ENCODE peak calls at places on chromosomes 7 and 10, in seven cellular contexts. S is testis, I is GM12878, Y is right lobe of liver, M is spleen, Z is suprapubic skin, B is stomach. X is an unnamed sample.
A peak's percentile ranks its signal among the peaks of the same experiment; 100 is the strongest.

GRCh38 chr10:1155791-1156615 is 99.8 kb downstream of the WDR37 start:
- DNase-seq in M (no peak), Z (no peak), B (peak; percentile 15), I (no peak), S (peak; percentile 4), Y (no peak), X (no peak)

GRCh38 chr10:114575417-114576131 is 82.5 kb downstream of the ABLIM1 start:
- DNase-seq in S (no peak), B (no peak), I (no peak), Z (no peak), Y (peak; percentile 61), M (no peak), X (no peak)

GRCh38 chr7:31933481-31933880 is 136.7 kb downstream of the PDE1C start:
- DNase-seq in M (no peak), B (no peak), I (no peak), Z (no peak), Y (no peak), S (no peak), X (no peak)

GRCh38 chr10:32905466-32905865 is 52.6 kb downstream of the ITGB1 start:
- DNase-seq in B (no peak), M (no peak), S (no peak), Y (no peak), Z (no peak), I (no peak), X (no peak)

GRCh38 chr7:99418260-99418659 is 9.5 kb downstream of the BUD31 start:
- DNase-seq in M (no peak), I (no peak), Z (no peak), B (no peak), Y (no peak), S (no peak), X (no peak)

GRCh38 chr7:55066479-55066878 is 47.7 kb downstream of the EGFR start:
- DNase-seq in I (no peak), Y (no peak), S (no peak), Z (peak; percentile 64), M (no peak), B (no peak), X (no peak)

GRCh38 chr10:1109795-1110673 is 53.8 kb downstream of the WDR37 start:
- DNase-seq in Z (no peak), M (peak; percentile 87), B (peak; percentile 49), Y (no peak), I (peak; percentile 53), S (peak; percentile 65), X (peak; percentile 43)

GRCh38 chr7:151849008-151849878 is 27.7 kb downstream of the PRKAG2 start:
- DNase-seq in B (no peak), M (no peak), Z (no peak), S (no peak), I (no peak), Y (peak; percentile 45), X (no peak)

GRCh38 chr7:12731214-12731656 is 43.8 kb downstream of the ARL4A start:
- DNase-seq in M (no peak), Y (no peak), B (no peak), Z (no peak), I (no peak), S (no peak), X (no peak)

GRCh38 chr10:17665742-17666141 is 21.8 kb downstream of the STAM start:
- DNase-seq in M (no peak), I (no peak), Z (no peak), B (no peak), Y (no peak), S (no peak), X (peak; percentile 18)

GRCh38 chr10:86944031-86944419 is 13.4 kb downstream of the MMRN2 start:
- DNase-seq in M (no peak), I (no peak), Y (no peak), B (no peak), S (no peak), Z (no peak), X (no peak)

GRCh38 chr7:134903073-134903790 is 83.1 kb upstream of the AGBL3 start:
- DNase-seq in Z (no peak), B (no peak), S (no peak), Y (no peak), M (no peak), I (no peak), X (no peak)

GRCh38 chr10:103637855-103638561 is 144.5 kb downstream of the NEURL1 start:
- DNase-seq in I (no peak), M (no peak), S (peak; percentile 83), Y (no peak), Z (no peak), B (peak; percentile 61), X (peak; percentile 83)

GRCh38 chr7:56092789-56093531 is at the start of gene PHKG1:
- DNase-seq in Z (peak; percentile 86), Y (peak; percentile 87), I (no peak), S (peak; percentile 79), M (peak; percentile 80), B (peak; percentile 84), X (peak; percentile 89)

GRCh38 chr10:125038637-125039036 is 96.7 kb downstream of the ZRANB1 start:
- DNase-seq in Y (peak; percentile 62), M (no peak), Z (no peak), S (peak; percentile 68), I (no peak), B (peak; percentile 81), X (peak; percentile 80)

GRCh38 chr7:142957723-142958122 is 4.4 kb downstream of the KEL start:
- DNase-seq in Z (no peak), I (no peak), Y (no peak), M (no peak), S (no peak), B (no peak), X (no peak)

GRCh38 chr10:89929282-89930026 is 228.1 kb downstream of the KIF20B start:
- DNase-seq in B (no peak), S (no peak), I (peak; percentile 44), Z (no peak), M (no peak), Y (no peak), X (no peak)

GRCh38 chr7:99249985-99250575 is 22.6 kb upstream of the MYH16 start:
- DNase-seq in Y (no peak), S (no peak), I (no peak), M (no peak), Z (no peak), B (no peak), X (no peak)

GRCh38 chr10:112585052-112585451 is 138.0 kb downstream of the VTI1A start:
- DNase-seq in B (peak; percentile 29), Y (no peak), M (no peak), I (no peak), Z (no peak), S (no peak), X (no peak)

GRCh38 chr7:150307129-150307528 is 16.0 kb upstream of the LRRC61 start:
- DNase-seq in Y (no peak), S (no peak), M (no peak), B (no peak), Z (no peak), I (no peak), X (no peak)

GRCh38 chr10:52879181-52879607 is 106.6 kb upstream of the MBL2 start:
- DNase-seq in Z (no peak), B (no peak), Y (no peak), S (no peak), I (no peak), M (no peak), X (no peak)

GRCh38 chr7:27172823-27173411 is 1.2 kb downstream of the HOXA10 start:
- DNase-seq in I (no peak), B (peak; percentile 20), M (peak; percentile 76), S (no peak), Z (peak; percentile 85), Y (peak; percentile 53), X (no peak)
- H3K27me3 ChIP-seq in I (peaks cover 29% of the 10 kb centered on the region), B (peaks cover 57% of the 10 kb centered on the region), M (peaks cover 100% of the 10 kb centered on the region), S (no peaks in the 10 kb centered on the region), Z (peaks cover 11% of the 10 kb centered on the region), Y (peaks cover 97% of the 10 kb centered on the region), X (peaks cover 5% of the 10 kb centered on the region)

GRCh38 chr10:12194752-12195271 is 879 bp downstream of the NUDT5 start:
- DNase-seq in Y (peak; percentile 80), M (peak; percentile 82), S (peak; percentile 45), I (no peak), B (peak; percentile 35), Z (peak; percentile 66), X (peak; percentile 16)

GRCh38 chr10:12195281-12195602 is 449 bp downstream of the NUDT5 start:
- DNase-seq in B (no peak), Y (no peak), I (no peak), S (no peak), M (no peak), Z (no peak), X (no peak)

GRCh38 chr10:12196531-12197211 is 683 bp downstream of the CDC123 start:
- DNase-seq in Y (no peak), B (no peak), Z (no peak), S (peak; percentile 43), M (no peak), I (no peak), X (no peak)

GRCh38 chr10:12198156-12198555 is 2.2 kb downstream of the CDC123 start:
- DNase-seq in S (no peak), Z (no peak), M (no peak), I (no peak), B (no peak), Y (no peak), X (no peak)

GRCh38 chr10:12195603-12196506 is at the start of the genes CDC123 and NUDT5:
- DNase-seq in M (peak; percentile 95), B (peak; percentile 86), I (peak; percentile 81), Z (peak; percentile 91), S (peak; percentile 95), Y (peak; percentile 92), X (peak; percentile 91)
- TF ChIP-seq POLR2A in M (peak; percentile 12), B (no peak), I (peak; percentile 95), Z (no peak), S (no peak), Y (peak; percentile 39), X (peak; percentile 62)

GRCh38 chr10:93757136-93757535 is 600 bp upstream of the LGI1 start:
- DNase-seq in Y (no peak), B (no peak), I (no peak), Z (no peak), M (no peak), S (no peak), X (no peak)
- H3K27me3 ChIP-seq in Y (no peaks in the 10 kb centered on the region), B (no peaks in the 10 kb centered on the region), I (peaks cover 8% of the 10 kb centered on the region), Z (peaks cover 7% of the 10 kb centered on the region), M (peaks cover 33% of the 10 kb centered on the region), S (no peaks in the 10 kb centered on the region), X (no peaks in the 10 kb centered on the region)

GRCh38 chr7:92268921-92269320 is 23.1 kb downstream of the ANKIB1 start:
- DNase-seq in B (no peak), Y (no peak), I (no peak), S (no peak), M (no peak), Z (no peak), X (no peak)

DNA sequence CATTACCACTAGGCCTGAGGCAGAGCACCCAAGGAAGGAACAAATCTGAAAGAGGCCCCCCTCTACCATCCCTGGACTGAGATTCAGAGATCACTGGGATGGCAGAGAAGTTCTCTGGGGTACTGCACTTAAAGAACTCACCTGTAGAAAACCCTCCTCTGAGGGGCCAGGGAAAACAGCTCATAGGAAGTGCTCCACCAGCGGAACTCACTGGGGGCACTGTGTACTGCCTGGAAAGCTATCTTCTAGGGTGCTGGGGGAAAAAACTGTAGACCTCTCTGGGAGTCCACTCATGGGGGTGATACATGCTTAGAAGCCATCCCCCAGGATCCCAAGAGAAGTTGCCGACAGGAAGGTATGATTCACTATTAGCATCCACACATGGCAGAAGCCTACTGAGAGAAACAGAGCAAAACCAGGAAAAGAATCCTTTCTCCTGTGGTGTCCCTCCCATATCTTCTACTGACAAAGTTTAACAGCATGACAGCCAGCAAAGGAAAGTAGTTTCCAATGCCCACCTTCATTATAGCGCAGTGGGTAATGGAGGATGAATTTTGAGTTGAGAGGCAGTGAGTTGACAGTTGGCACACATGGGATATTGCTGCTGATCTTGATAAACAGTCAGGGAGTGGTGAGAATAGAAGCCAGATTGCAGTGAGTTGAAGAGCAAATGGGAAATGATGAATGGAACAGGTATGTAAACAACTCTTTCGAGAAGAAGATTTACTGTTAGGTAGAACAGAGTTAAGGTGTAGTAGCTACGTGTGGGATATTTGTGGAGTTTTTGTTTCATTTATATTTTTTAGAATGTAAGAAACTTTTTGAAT is 20.9 kb downstream of the ANKIB1 start:
- DNase-seq in I (no peak), Z (no peak), S (no peak), M (no peak), Y (no peak), B (no peak), X (no peak)
- TF ChIP-seq POLR2A in I (no peak), Z (no peak), S (no peak), M (no peak), Y (no peak), B (no peak), X (no peak)